ENCODE peak calls at places on chromosomes 4 and X, in seven cellular contexts. A is left ventricle myocardium inferior, V is choroid plexus epithelial cell, S is hypothalamus, J is astrocyte of the spinal cord, T is AG10803, E is ovary. U is an unnamed sample.

GRCh38 chr4:158877069-158877468 is 108.2 kb downstream of the FNIP2 start:
- DNase-seq in A (no peak), V (no peak), S (no peak), J (no peak), T (no peak), E (no peak), U (no peak)

GRCh38 chr4:10620935-10621488 is 63.6 kb downstream of the CLNK start:
- DNase-seq in A (no peak), V (no peak), S (no peak), J (no peak), T (no peak), E (no peak), U (peak; percentile 19)

GRCh38 chr4:174080361-174080760 is 203.1 kb downstream of the FBXO8 start:
- DNase-seq in A (no peak), V (peak; percentile 34), S (no peak), J (no peak), T (peak; percentile 36), E (no peak), U (no peak)

GRCh38 chrX:155048997-155049619 is 21.8 kb downstream of the CMC4 start:
- DNase-seq in A (no peak), V (peak; percentile 80), S (peak; percentile 35), J (peak; percentile 53), T (peak; percentile 58), E (peak; percentile 32), U (peak; percentile 36)

GRCh38 chr4:128358231-128358902 is 70.8 kb upstream of the PGRMC2 start:
- DNase-seq in A (no peak), V (peak; percentile 82), S (no peak), J (peak; percentile 26), T (peak; percentile 98), E (no peak), U (no peak)

GRCh38 chrX:72265263-72265662 is 11.8 kb downstream of the RPS4X start:
- DNase-seq in A (no peak), V (no peak), S (no peak), J (no peak), T (no peak), E (no peak), U (no peak)

GRCh38 chr4:158810487-158811215 is 41.8 kb downstream of the FNIP2 start:
- DNase-seq in A (peak; percentile 35), V (peak; percentile 92), S (no peak), J (peak; percentile 98), T (peak; percentile 99), E (peak; percentile 36), U (no peak)

GRCh38 chr4:138602664-138603063 is 360.5 kb upstream of the SLC7A11 start:
- DNase-seq in A (no peak), V (peak; percentile 19), S (no peak), J (peak; percentile 35), T (peak; percentile 60), E (no peak), U (no peak)

GRCh38 chr4:39522068-39522467 is 5.2 kb downstream of the UGDH start:
- DNase-seq in A (no peak), V (no peak), S (no peak), J (no peak), T (no peak), E (no peak), U (no peak)

GRCh38 chr4:83250666-83251065 is 33.9 kb downstream of the COQ2 start:
- DNase-seq in A (no peak), V (no peak), S (no peak), J (no peak), T (peak; percentile 26), E (no peak), U (no peak)

GRCh38 chr4:6732441-6733357 is 16.7 kb downstream of the BLOC1S4 start:
- DNase-seq in A (peak; percentile 76), V (peak; percentile 95), S (peak; percentile 77), J (peak; percentile 91), T (peak; percentile 93), E (peak; percentile 69), U (no peak)

GRCh38 chr4:16598241-16599224 is 299.9 kb downstream of the LDB2 start:
- DNase-seq in A (no peak), V (peak; percentile 75), S (no peak), J (peak; percentile 63), T (peak; percentile 62), E (no peak), U (no peak)